ENCODE peak calls at places on chromosomes 12 and 14, in four cellular contexts. L, P, W and Q are unnamed samples.

GRCh38 chr14:41925409-41925808 is 318.7 kb downstream of the LRFN5 start:
- DNase-seq in P (no peak), W (no peak), L (peak; percentile 8), Q (no peak)

GRCh38 chr12:109518820-109519665 is 41.6 kb downstream of the UBE3B start:
- DNase-seq in L (peak; percentile 66), P (peak; percentile 61), W (peak; percentile 69), Q (no peak)

GRCh38 chr12:92623386-92623785 is 79.4 kb upstream of the PLEKHG7 start:
- DNase-seq in W (no peak), L (no peak), P (no peak), Q (no peak)

GRCh38 chr12:5716991-5717390 is 228.1 kb downstream of the ANO2 start:
- DNase-seq in W (no peak), P (no peak), L (no peak), Q (no peak)

GRCh38 chr12:124861492-124861891 is 2.2 kb downstream of the SCARB1 start:
- DNase-seq in W (peak; percentile 80), L (peak; percentile 37), P (no peak), Q (no peak)

GRCh38 chr12:76519538-76519937 is 40.0 kb downstream of the OSBPL8 start:
- DNase-seq in L (no peak), P (peak; percentile 46), W (no peak), Q (no peak)

GRCh38 chr14:103628221-103628683 is 759 bp upstream of the KLC1 start:
- DNase-seq in W (peak; percentile 86), P (peak; percentile 28), L (no peak), Q (peak; percentile 93)

GRCh38 chr14:101026341-101026740 is 122.8 kb upstream of the RTL1 start:
- DNase-seq in L (no peak), P (no peak), W (no peak), Q (no peak)

GRCh38 chr12:71780207-71780822 is 25.7 kb downstream of the RAB21 start:
- DNase-seq in W (peak; percentile 28), L (no peak), P (peak; percentile 55), Q (no peak)

GRCh38 chr12:18145924-18146323 is 55.9 kb upstream of the RERGL start:
- DNase-seq in W (no peak), P (no peak), L (no peak), Q (no peak)
- H3K4me3 ChIP-seq in W (no peak overlapping the region), P (no peak overlapping the region), L (no peak overlapping the region), Q (no peak overlapping the region)

GRCh38 chr12:39835517-39836489 is 216.2 kb upstream of the ABCD2 start:
- DNase-seq in L (no peak), P (no peak), W (no peak), Q (no peak)
- H3K4me3 ChIP-seq in L (no peak overlapping the region), P (no peak overlapping the region), W (no peak overlapping the region), Q (no peak overlapping the region)

GRCh38 chr14:97975960-97976359 is 1178.8 kb downstream of the VRK1 start:
- DNase-seq in W (no peak), L (no peak), P (no peak), Q (no peak)

GRCh38 chr14:97978336-97978735 is 1181.2 kb downstream of the VRK1 start:
- DNase-seq in P (no peak), W (peak; percentile 83), L (peak; percentile 12), Q (no peak)

GRCh38 chr14:97977711-97978261 is 1180.6 kb downstream of the VRK1 start:
- DNase-seq in P (no peak), L (no peak), W (peak; percentile 88), Q (no peak)

DNA sequence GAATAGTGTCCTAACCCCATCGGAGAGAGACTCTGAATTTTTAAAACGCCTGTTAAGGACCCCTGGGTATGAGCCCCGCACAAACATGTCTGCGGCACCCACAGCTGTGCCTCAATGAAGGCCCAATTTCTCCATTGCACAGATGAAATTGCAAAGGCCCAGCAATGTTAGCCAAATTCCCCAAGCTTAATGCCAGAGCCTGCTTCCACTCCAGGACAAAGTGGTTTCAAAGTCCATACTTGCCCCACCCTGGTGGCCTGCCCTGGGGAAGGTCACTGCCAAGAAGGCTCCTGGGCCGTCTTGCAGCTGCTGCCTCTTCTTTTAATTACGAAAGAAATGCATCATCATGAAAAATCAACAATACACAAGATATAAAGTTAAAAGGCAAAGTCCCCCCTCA is 1179.7 kb downstream of the VRK1 start:
- DNase-seq in W (peak; percentile 36), L (no peak), P (no peak), Q (no peak)
- H3K4me3 ChIP-seq in W (no peak overlapping the region), L (no peak overlapping the region), P (no peak overlapping the region), Q (peak overlapping the region; percentile 58)

GRCh38 chr14:38256358-38256840 is 506 bp upstream of the CLEC14A start:
- DNase-seq in L (peak; percentile 48), W (peak; percentile 66), P (no peak), Q (no peak)

GRCh38 chr14:38255673-38256357 is at the start of gene CLEC14A:
- DNase-seq in W (peak; percentile 86), P (no peak), L (no peak), Q (no peak)

GRCh38 chr14:38252066-38252710 is 3.7 kb downstream of the CLEC14A start:
- DNase-seq in L (no peak), W (no peak), P (no peak), Q (no peak)

GRCh38 chr14:38255408-38255672 is 553 bp downstream of the CLEC14A start:
- DNase-seq in W (no peak), L (no peak), P (no peak), Q (no peak)

DNA sequence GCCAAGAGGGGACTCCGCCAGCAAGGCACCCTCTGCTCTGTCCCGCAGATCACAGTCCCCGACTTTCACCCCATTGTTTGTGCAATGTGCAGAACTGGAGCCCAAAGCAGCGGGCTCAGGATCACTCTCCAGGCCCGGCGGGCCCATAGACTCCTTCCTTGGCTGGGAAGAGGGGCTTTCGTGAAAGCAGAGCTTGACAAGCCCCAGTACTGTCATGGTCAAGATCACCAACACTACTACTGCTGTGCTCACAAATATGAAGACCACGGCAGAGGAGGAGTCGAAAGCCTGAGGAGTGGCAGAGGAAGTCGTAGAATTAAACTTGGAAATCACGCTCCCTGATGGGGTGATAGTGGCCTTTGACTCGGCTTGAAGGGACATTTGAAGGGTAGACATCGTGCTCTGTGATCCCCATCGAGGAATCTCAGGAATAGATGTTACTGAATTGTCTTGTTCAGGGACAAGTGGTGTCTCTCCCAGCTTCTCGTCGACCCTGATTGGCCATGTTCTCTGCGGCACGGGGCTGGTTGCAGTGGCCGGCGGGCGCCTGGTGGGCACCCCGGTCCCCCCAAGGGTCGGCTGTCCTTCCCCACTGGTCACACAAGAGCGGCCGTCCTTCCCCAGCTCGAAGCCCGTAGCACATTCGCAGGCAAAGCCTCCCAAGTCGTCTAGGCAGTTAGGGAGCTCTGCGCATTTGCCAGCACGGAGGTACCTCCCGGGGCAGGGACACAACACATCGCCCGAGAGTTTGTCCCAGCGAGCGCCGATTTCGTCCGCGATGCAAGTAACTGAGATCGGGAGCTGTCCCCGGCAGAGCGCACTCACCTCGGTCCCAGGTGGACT is 1.1 kb downstream of the CLEC14A start:
- DNase-seq in P (no peak), L (no peak), W (peak; percentile 31), Q (no peak)
- H3K4me3 ChIP-seq in P (no peak overlapping the region), L (peak overlapping the region; percentile 32), W (peak overlapping the region; percentile 74), Q (peak overlapping the region; percentile 53)

GRCh38 chr12:28065889-28066630 is 93.5 kb upstream of the PTHLH start:
- DNase-seq in P (no peak), L (no peak), W (no peak), Q (no peak)
- H3K4me3 ChIP-seq in P (no peak overlapping the region), L (no peak overlapping the region), W (no peak overlapping the region), Q (no peak overlapping the region)

DNA sequence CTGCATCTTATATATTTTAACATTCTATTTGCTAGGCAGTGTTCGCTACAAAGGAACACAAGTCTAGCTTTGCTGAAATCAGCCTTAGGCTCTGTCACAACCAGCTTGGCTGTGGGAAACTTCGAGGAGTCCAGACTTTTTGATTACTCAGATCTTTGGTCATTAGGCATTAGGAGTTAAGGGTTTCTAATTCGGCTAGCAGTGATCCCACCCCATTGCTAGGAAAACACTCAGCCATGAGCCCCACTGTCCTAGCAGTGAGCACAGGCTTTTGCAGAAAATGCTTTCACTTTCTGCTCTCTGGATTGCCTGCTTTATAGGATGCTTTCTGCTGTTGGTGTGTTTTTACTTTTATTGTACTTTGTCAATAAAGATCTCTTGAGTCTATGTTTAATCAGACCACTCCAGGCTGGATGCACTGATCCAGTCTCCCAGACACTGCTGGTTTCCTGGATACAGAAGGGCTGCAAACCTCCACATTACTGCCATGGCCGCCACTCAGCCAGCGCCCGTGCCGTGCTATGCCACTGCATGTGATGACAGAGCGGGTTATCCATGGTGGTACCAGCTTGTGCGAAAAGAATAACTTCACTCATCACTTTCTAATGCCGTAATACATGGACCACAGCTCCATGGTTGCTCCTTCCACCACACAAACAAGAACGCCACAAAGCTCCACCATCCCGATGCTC is 41.0 kb upstream of the PYGL start:
- DNase-seq in W (no peak), L (no peak), P (no peak), Q (no peak)
- H3K4me3 ChIP-seq in W (no peak overlapping the region), L (no peak overlapping the region), P (no peak overlapping the region), Q (no peak overlapping the region)

GRCh38 chr14:74571441-74571841 is 40.6 kb downstream of the LTBP2 start:
- DNase-seq in P (no peak), W (peak; percentile 51), L (no peak), Q (no peak)

GRCh38 chr14:74572829-74573360 is 39.1 kb downstream of the LTBP2 start:
- DNase-seq in L (no peak), P (no peak), W (peak; percentile 12), Q (no peak)

GRCh38 chr14:74573421-74574091 is 38.5 kb downstream of the LTBP2 start:
- DNase-seq in W (peak; percentile 1), P (no peak), L (no peak), Q (no peak)

GRCh38 chr14:74570696-74571095 is 41.3 kb downstream of the LTBP2 start:
- DNase-seq in W (peak; percentile 17), P (no peak), L (no peak), Q (no peak)

GRCh38 chr14:74571901-74572828 is 39.9 kb downstream of the LTBP2 start:
- DNase-seq in L (peak; percentile 98), W (peak; percentile 29), P (no peak), Q (no peak)
- H3K4me3 ChIP-seq in L (peak overlapping the region; percentile 18), W (no peak overlapping the region), P (no peak overlapping the region), Q (peak overlapping the region; percentile 45)

GRCh38 chr14:20782280-20782890 is 1.3 kb downstream of the RNASE6 start:
- DNase-seq in P (peak; percentile 52), L (no peak), W (no peak), Q (no peak)

GRCh38 chr14:20787025-20787424 is 6.0 kb downstream of the RNASE6 start:
- DNase-seq in L (no peak), W (no peak), P (no peak), Q (no peak)

GRCh38 chr14:20781805-20782204 is 737 bp downstream of the RNASE6 start:
- DNase-seq in L (no peak), W (no peak), P (no peak), Q (no peak)
- H3K4me3 ChIP-seq in L (no peak overlapping the region), W (no peak overlapping the region), P (peak overlapping the region; percentile 18), Q (peak overlapping the region; percentile 22)